ENCODE peak calls at places on chromosomes 5 and 9, in seven cellular contexts. Z is CD8-positive, alpha-beta T cell; V is uterus; A is HFFc6; C is A549; I is lower leg skin; P is omental fat pad. M is an unnamed sample.

GRCh38 chr9:2241461-2241874 is 226.3 kb downstream of the SMARCA2 start:
- DNase-seq in V (peak; percentile 61), C (peak; percentile 78), A (peak; percentile 62), Z (no peak), I (no peak), P (no peak), M (peak; percentile 50)

GRCh38 chr9:120730661-120731514 is 16.6 kb upstream of the MEGF9 start:
- DNase-seq in Z (no peak), A (peak; percentile 80), I (no peak), V (no peak), P (no peak), C (no peak), M (peak; percentile 63)

GRCh38 chr5:151234476-151235238 is 10.8 kb upstream of the CCDC69 start:
- DNase-seq in C (peak; percentile 51), P (no peak), Z (peak; percentile 26), V (peak; percentile 82), I (no peak), A (peak; percentile 43), M (peak; percentile 23)

GRCh38 chr9:134475051-134475790 is 149.0 kb downstream of the RXRA start:
- DNase-seq in P (no peak), V (peak; percentile 88), C (peak; percentile 30), I (peak; percentile 68), A (peak; percentile 85), Z (peak; percentile 9), M (peak; percentile 67)

GRCh38 chr5:43041669-43042175 is 1.6 kb upstream of the ANXA2R start:
- DNase-seq in P (no peak), Z (no peak), A (peak; percentile 81), V (peak; percentile 59), I (peak; percentile 41), C (peak; percentile 80), M (no peak)

GRCh38 chr9:133589454-133590227 is 19.5 kb downstream of the FAM163B start:
- DNase-seq in C (peak; percentile 24), V (no peak), P (no peak), I (no peak), Z (peak; percentile 15), A (no peak), M (no peak)

GRCh38 chr9:108813951-108814601 is 41.7 kb downstream of the ACTL7B start:
- DNase-seq in C (peak; percentile 63), I (peak; percentile 28), V (no peak), P (no peak), Z (no peak), A (no peak), M (peak; percentile 0)

GRCh38 chr5:95803271-95804148 is 19.0 kb downstream of the GLRX start:
- DNase-seq in V (no peak), Z (no peak), C (peak; percentile 73), A (peak; percentile 55), P (no peak), I (no peak), M (no peak)

GRCh38 chr5:71744009-71744792 is 25.1 kb downstream of the CARTPT start:
- DNase-seq in P (no peak), A (no peak), Z (no peak), C (no peak), V (no peak), I (no peak), M (no peak)

GRCh38 chr5:124859027-124859426 is 112.6 kb upstream of the ZNF608 start:
- DNase-seq in A (no peak), P (no peak), Z (no peak), C (no peak), I (peak; percentile 40), V (no peak), M (no peak)

GRCh38 chr5:177510567-177511053 is 984 bp upstream of the DOK3 start:
- DNase-seq in P (no peak), A (no peak), I (no peak), Z (no peak), V (no peak), C (no peak), M (no peak)

GRCh38 chr9:121708768-121709488 is 57.5 kb downstream of the DAB2IP start:
- DNase-seq in V (no peak), I (no peak), P (no peak), C (no peak), A (no peak), Z (no peak), M (no peak)

GRCh38 chr9:26687421-26687820 is 205.2 kb downstream of the CAAP1 start:
- DNase-seq in C (no peak), P (no peak), Z (no peak), I (no peak), A (no peak), V (no peak), M (no peak)

GRCh38 chr5:43940562-43940961 is 337.6 kb downstream of the NNT start:
- DNase-seq in C (no peak), A (no peak), Z (no peak), V (no peak), P (no peak), I (no peak), M (no peak)

GRCh38 chr9:81416476-81417298 is 272.7 kb downstream of the TLE1 start:
- DNase-seq in I (no peak), A (peak; percentile 83), P (no peak), Z (no peak), V (no peak), C (no peak), M (no peak)

GRCh38 chr5:108765647-108766046 is 17.9 kb downstream of the FER start:
- DNase-seq in C (no peak), V (no peak), P (no peak), Z (no peak), I (no peak), A (no peak), M (no peak)

GRCh38 chr5:156929366-156929948 is 33.6 kb downstream of the TIMD4 start:
- DNase-seq in P (no peak), A (no peak), Z (no peak), V (no peak), I (no peak), C (no peak), M (no peak)

GRCh38 chr5:1171340-1171941 is 30.0 kb upstream of the SLC6A19 start:
- DNase-seq in I (peak; percentile 41), P (no peak), V (no peak), Z (no peak), C (peak; percentile 33), A (peak; percentile 87), M (no peak)

GRCh38 chr9:2093920-2094597 is 78.9 kb downstream of the SMARCA2 start:
- DNase-seq in Z (no peak), I (no peak), A (peak; percentile 70), C (peak; percentile 17), P (no peak), V (no peak), M (no peak)

GRCh38 chr9:92265159-92265558 is 28.3 kb downstream of the IARS1 start:
- DNase-seq in Z (no peak), C (no peak), V (no peak), I (no peak), A (peak; percentile 51), P (no peak), M (no peak)

GRCh38 chr5:10607666-10608442 is 44.0 kb downstream of the ANKRD33B start:
- DNase-seq in P (no peak), A (no peak), C (peak; percentile 63), V (peak; percentile 45), Z (no peak), I (peak; percentile 85), M (peak; percentile 51)
- TF ChIP-seq CTCF in P (no peak), A (no peak), C (no peak), V (no peak), Z (no peak), I (no peak), M (peak; percentile 35)

GRCh38 chr5:52562473-52562872 is 225.2 kb upstream of the ITGA1 start:
- DNase-seq in C (no peak), I (no peak), P (no peak), V (no peak), A (no peak), Z (no peak), M (no peak)

GRCh38 chr5:52564594-52564993 is 223.1 kb upstream of the ITGA1 start:
- DNase-seq in P (no peak), Z (no peak), V (no peak), I (no peak), A (no peak), C (no peak), M (no peak)

GRCh38 chr5:52560366-52560765 is 227.3 kb upstream of the ITGA1 start:
- DNase-seq in I (no peak), A (peak; percentile 15), Z (no peak), P (no peak), C (no peak), V (no peak), M (no peak)
- TF ChIP-seq CTCF in I (no peak), A (peak; percentile 30), Z (no peak), P (no peak), C (no peak), V (no peak), M (no peak)

GRCh38 chr9:88808761-88809370 is 182.4 kb upstream of the S1PR3 start:
- DNase-seq in A (no peak), V (no peak), P (no peak), C (no peak), Z (no peak), I (no peak), M (no peak)

GRCh38 chr9:88809371-88809770 is 181.9 kb upstream of the S1PR3 start:
- DNase-seq in P (no peak), V (no peak), C (no peak), A (no peak), I (no peak), Z (no peak), M (no peak)

GRCh38 chr9:88809836-88810235 is 181.4 kb upstream of the S1PR3 start:
- DNase-seq in V (no peak), P (no peak), I (no peak), C (no peak), A (no peak), Z (no peak), M (no peak)

GRCh38 chr9:88811511-88811910 is 179.8 kb upstream of the S1PR3 start:
- DNase-seq in V (no peak), P (no peak), C (no peak), A (no peak), I (no peak), Z (no peak), M (no peak)

GRCh38 chr9:88810826-88811225 is 180.4 kb upstream of the S1PR3 start:
- DNase-seq in C (no peak), I (no peak), A (no peak), Z (no peak), P (no peak), V (no peak), M (no peak)
- TF ChIP-seq CTCF in C (no peak), I (no peak), A (no peak), Z (no peak), P (no peak), V (no peak), M (no peak)

GRCh38 chr5:5726401-5726800 is 303.9 kb downstream of the ICE1 start:
- DNase-seq in P (no peak), Z (no peak), C (no peak), I (no peak), V (no peak), A (no peak), M (no peak)
- TF ChIP-seq CTCF in P (no peak), Z (no peak), C (no peak), I (no peak), V (no peak), A (no peak), M (no peak)

DNA sequence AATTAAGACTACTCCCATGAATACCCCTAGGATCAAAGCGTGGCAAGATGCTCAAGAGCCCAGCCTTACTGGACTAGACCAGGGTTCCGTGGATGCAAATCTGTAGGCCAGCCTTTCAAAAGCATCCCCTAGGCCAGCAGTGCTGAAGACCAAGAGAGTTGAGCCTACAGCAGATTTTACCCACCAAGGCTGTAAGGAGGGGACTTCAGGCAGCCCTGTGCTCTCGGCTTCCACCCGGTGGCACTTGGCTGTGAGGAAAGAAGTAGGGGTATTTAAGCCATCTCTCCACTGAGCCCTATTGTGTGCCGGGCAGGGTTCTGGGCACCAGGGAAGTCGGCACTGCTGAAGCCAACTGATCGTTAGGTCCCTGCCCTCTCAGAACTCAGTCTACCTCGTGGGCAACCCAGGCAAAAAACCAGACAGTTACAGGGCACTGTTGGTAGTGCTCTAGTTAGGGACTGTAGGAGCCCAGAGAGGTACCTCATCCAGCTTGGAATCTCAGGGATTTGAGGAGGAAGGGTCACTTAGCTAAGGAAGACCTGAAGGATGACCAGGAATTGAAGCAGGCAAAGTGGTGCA is 25.5 kb downstream of the TCF7 start:
- DNase-seq in Z (no peak), I (peak; percentile 10), A (no peak), V (no peak), C (no peak), P (peak; percentile 6), M (no peak)
- TF ChIP-seq CTCF in Z (no peak), I (no peak), A (no peak), V (no peak), C (no peak), P (no peak), M (no peak)